ENCODE peak calls at places on chromosomes 12 and 14, in ten cellular contexts. One of them, this sample, is unnamed. For H3K36me3 and H3K4me1, the result is how much of the 10 kb centered on the place peaks cover.

GRCh38 chr12:89883630-89884364 is 175.2 kb upstream of the ATP2B1 start:
- DNase-seq in sigmoid colon: no peak
- DNase-seq in Peyer's patch: no peak
- DNase-seq in Panc1: no peak
- DNase-seq in GM23338: peak
- DNase-seq in adipocyte: no peak
- DNase-seq in lower lobe of right lung: no peak
- DNase-seq in cardiac muscle cell: no peak
- DNase-seq in effector memory CD4-positive, alpha-beta T cell: no peak
- DNase-seq in CD4-positive, CD25-positive, alpha-beta regulatory T cell: no peak
- DNase-seq in this sample: no peak

GRCh38 chr14:100384277-100384676 is 61.1 kb downstream of the SLC25A47 start:
- DNase-seq in lower lobe of right lung: no peak
- DNase-seq in Peyer's patch: no peak
- DNase-seq in cardiac muscle cell: no peak
- DNase-seq in sigmoid colon: no peak
- DNase-seq in Panc1: no peak
- DNase-seq in effector memory CD4-positive, alpha-beta T cell: no peak
- DNase-seq in adipocyte: no peak
- DNase-seq in GM23338: no peak
- DNase-seq in CD4-positive, CD25-positive, alpha-beta regulatory T cell: no peak
- DNase-seq in this sample: no peak

GRCh38 chr12:56836800-56837663 is 73.9 kb downstream of the HSD17B6 start:
- DNase-seq in sigmoid colon: no peak
- DNase-seq in lower lobe of right lung: no peak
- DNase-seq in CD4-positive, CD25-positive, alpha-beta regulatory T cell: no peak
- DNase-seq in Panc1: no peak
- DNase-seq in GM23338: no peak
- DNase-seq in Peyer's patch: no peak
- DNase-seq in adipocyte: peak
- DNase-seq in effector memory CD4-positive, alpha-beta T cell: no peak
- DNase-seq in cardiac muscle cell: no peak
- DNase-seq in this sample: no peak

GRCh38 chr12:94649349-94650142 is 811 bp downstream of the TMCC3 start:
- DNase-seq in sigmoid colon: peak
- DNase-seq in cardiac muscle cell: peak
- DNase-seq in effector memory CD4-positive, alpha-beta T cell: no peak
- DNase-seq in lower lobe of right lung: peak
- DNase-seq in Peyer's patch: peak
- DNase-seq in Panc1: no peak
- DNase-seq in GM23338: peak
- DNase-seq in CD4-positive, CD25-positive, alpha-beta regulatory T cell: no peak
- DNase-seq in adipocyte: peak
- DNase-seq in this sample: peak

GRCh38 chr14:39731912-39732311 is 299.7 kb upstream of the FBXO33 start:
- DNase-seq in GM23338: peak
- DNase-seq in cardiac muscle cell: no peak
- DNase-seq in effector memory CD4-positive, alpha-beta T cell: no peak
- DNase-seq in sigmoid colon: no peak
- DNase-seq in Peyer's patch: no peak
- DNase-seq in adipocyte: no peak
- DNase-seq in lower lobe of right lung: no peak
- DNase-seq in Panc1: no peak
- DNase-seq in CD4-positive, CD25-positive, alpha-beta regulatory T cell: no peak
- DNase-seq in this sample: no peak

GRCh38 chr12:116053479-116054195 is 223.9 kb downstream of the MED13L start:
- DNase-seq in cardiac muscle cell: no peak
- DNase-seq in sigmoid colon: peak
- DNase-seq in CD4-positive, CD25-positive, alpha-beta regulatory T cell: no peak
- DNase-seq in Panc1: no peak
- DNase-seq in lower lobe of right lung: no peak
- DNase-seq in Peyer's patch: peak
- DNase-seq in adipocyte: peak
- DNase-seq in GM23338: no peak
- DNase-seq in effector memory CD4-positive, alpha-beta T cell: no peak
- DNase-seq in this sample: peak

GRCh38 chr14:104436047-104436531 is 143.5 kb upstream of the C14orf180 start:
- DNase-seq in CD4-positive, CD25-positive, alpha-beta regulatory T cell: no peak
- DNase-seq in effector memory CD4-positive, alpha-beta T cell: no peak
- DNase-seq in cardiac muscle cell: peak
- DNase-seq in Peyer's patch: peak
- DNase-seq in lower lobe of right lung: peak
- DNase-seq in Panc1: no peak
- DNase-seq in sigmoid colon: peak
- DNase-seq in adipocyte: peak
- DNase-seq in GM23338: peak
- DNase-seq in this sample: peak

GRCh38 chr14:101478096-101478495 is 83.2 kb upstream of the DIO3 start:
- DNase-seq in lower lobe of right lung: no peak
- DNase-seq in effector memory CD4-positive, alpha-beta T cell: no peak
- DNase-seq in Peyer's patch: peak
- DNase-seq in sigmoid colon: peak
- DNase-seq in CD4-positive, CD25-positive, alpha-beta regulatory T cell: no peak
- DNase-seq in cardiac muscle cell: no peak
- DNase-seq in GM23338: no peak
- DNase-seq in adipocyte: no peak
- DNase-seq in Panc1: no peak
- DNase-seq in this sample: peak

GRCh38 chr12:87827638-87828264 is 201.4 kb downstream of the C12orf50 start:
- DNase-seq in GM23338: no peak
- DNase-seq in sigmoid colon: no peak
- DNase-seq in Panc1: no peak
- DNase-seq in cardiac muscle cell: no peak
- DNase-seq in Peyer's patch: no peak
- DNase-seq in adipocyte: peak
- DNase-seq in CD4-positive, CD25-positive, alpha-beta regulatory T cell: no peak
- DNase-seq in lower lobe of right lung: no peak
- DNase-seq in effector memory CD4-positive, alpha-beta T cell: no peak
- DNase-seq in this sample: no peak

GRCh38 chr14:89270439-89271227 is 146.4 kb downstream of the FOXN3 start:
- DNase-seq in cardiac muscle cell: no peak
- DNase-seq in Panc1: no peak
- DNase-seq in Peyer's patch: peak
- DNase-seq in CD4-positive, CD25-positive, alpha-beta regulatory T cell: no peak
- DNase-seq in adipocyte: no peak
- DNase-seq in lower lobe of right lung: peak
- DNase-seq in effector memory CD4-positive, alpha-beta T cell: no peak
- DNase-seq in sigmoid colon: no peak
- DNase-seq in GM23338: no peak
- DNase-seq in this sample: no peak

GRCh38 chr12:103833095-103833777 is 7.8 kb downstream of the NT5DC3 start:
- DNase-seq in effector memory CD4-positive, alpha-beta T cell: no peak
- DNase-seq in adipocyte: peak
- DNase-seq in Peyer's patch: no peak
- DNase-seq in lower lobe of right lung: no peak
- DNase-seq in Panc1: no peak
- DNase-seq in CD4-positive, CD25-positive, alpha-beta regulatory T cell: no peak
- DNase-seq in sigmoid colon: no peak
- DNase-seq in GM23338: no peak
- DNase-seq in cardiac muscle cell: no peak
- DNase-seq in this sample: no peak

GRCh38 chr12:442235-442884 is 17.4 kb upstream of the B4GALNT3 start:
- DNase-seq in Peyer's patch: peak
- DNase-seq in CD4-positive, CD25-positive, alpha-beta regulatory T cell: peak
- DNase-seq in GM23338: peak
- DNase-seq in Panc1: no peak
- DNase-seq in lower lobe of right lung: no peak
- DNase-seq in sigmoid colon: peak
- DNase-seq in cardiac muscle cell: peak
- DNase-seq in effector memory CD4-positive, alpha-beta T cell: no peak
- DNase-seq in adipocyte: peak
- DNase-seq in this sample: no peak

GRCh38 chr12:126772171-126772864 is 1494.7 kb upstream of the TMEM132C start:
- DNase-seq in Panc1: no peak
- DNase-seq in cardiac muscle cell: no peak
- DNase-seq in lower lobe of right lung: no peak
- DNase-seq in sigmoid colon: no peak
- DNase-seq in effector memory CD4-positive, alpha-beta T cell: peak
- DNase-seq in Peyer's patch: peak
- DNase-seq in CD4-positive, CD25-positive, alpha-beta regulatory T cell: peak
- DNase-seq in adipocyte: no peak
- DNase-seq in GM23338: no peak
- DNase-seq in this sample: no peak

GRCh38 chr12:82760423-82760822 is 73.7 kb downstream of the TMTC2 start:
- DNase-seq in lower lobe of right lung: no peak
- DNase-seq in CD4-positive, CD25-positive, alpha-beta regulatory T cell: no peak
- DNase-seq in GM23338: peak
- DNase-seq in cardiac muscle cell: no peak
- DNase-seq in Peyer's patch: no peak
- DNase-seq in adipocyte: no peak
- DNase-seq in sigmoid colon: no peak
- DNase-seq in effector memory CD4-positive, alpha-beta T cell: no peak
- DNase-seq in Panc1: no peak
- DNase-seq in this sample: no peak

GRCh38 chr14:100791995-100792394 is 33.9 kb upstream of the MEG3 start:
- DNase-seq in sigmoid colon: no peak
- DNase-seq in effector memory CD4-positive, alpha-beta T cell: no peak
- DNase-seq in Panc1: no peak
- DNase-seq in GM23338: no peak
- DNase-seq in adipocyte: no peak
- DNase-seq in cardiac muscle cell: no peak
- DNase-seq in Peyer's patch: no peak
- DNase-seq in CD4-positive, CD25-positive, alpha-beta regulatory T cell: no peak
- DNase-seq in lower lobe of right lung: no peak
- DNase-seq in this sample: no peak

GRCh38 chr14:61623927-61624326 is 71.4 kb upstream of the HIF1A start:
- DNase-seq in CD4-positive, CD25-positive, alpha-beta regulatory T cell: no peak
- DNase-seq in adipocyte: no peak
- DNase-seq in Peyer's patch: no peak
- DNase-seq in Panc1: no peak
- DNase-seq in sigmoid colon: no peak
- DNase-seq in effector memory CD4-positive, alpha-beta T cell: no peak
- DNase-seq in lower lobe of right lung: no peak
- DNase-seq in cardiac muscle cell: no peak
- DNase-seq in GM23338: no peak
- DNase-seq in this sample: no peak

GRCh38 chr14:21263284-21264024 is 5.8 kb downstream of the HNRNPC start:
- DNase-seq in effector memory CD4-positive, alpha-beta T cell: no peak
- DNase-seq in Peyer's patch: no peak
- DNase-seq in lower lobe of right lung: no peak
- DNase-seq in CD4-positive, CD25-positive, alpha-beta regulatory T cell: no peak
- DNase-seq in GM23338: no peak
- DNase-seq in sigmoid colon: no peak
- DNase-seq in adipocyte: peak
- DNase-seq in Panc1: no peak
- DNase-seq in cardiac muscle cell: no peak
- DNase-seq in this sample: no peak

GRCh38 chr14:52068741-52069616 is at the start of gene NID2:
- DNase-seq in adipocyte: peak
- DNase-seq in cardiac muscle cell: peak
- DNase-seq in CD4-positive, CD25-positive, alpha-beta regulatory T cell: no peak
- DNase-seq in effector memory CD4-positive, alpha-beta T cell: no peak
- DNase-seq in Peyer's patch: peak
- DNase-seq in lower lobe of right lung: peak
- DNase-seq in Panc1: no peak
- DNase-seq in sigmoid colon: peak
- DNase-seq in GM23338: peak
- DNase-seq in this sample: peak

DNA sequence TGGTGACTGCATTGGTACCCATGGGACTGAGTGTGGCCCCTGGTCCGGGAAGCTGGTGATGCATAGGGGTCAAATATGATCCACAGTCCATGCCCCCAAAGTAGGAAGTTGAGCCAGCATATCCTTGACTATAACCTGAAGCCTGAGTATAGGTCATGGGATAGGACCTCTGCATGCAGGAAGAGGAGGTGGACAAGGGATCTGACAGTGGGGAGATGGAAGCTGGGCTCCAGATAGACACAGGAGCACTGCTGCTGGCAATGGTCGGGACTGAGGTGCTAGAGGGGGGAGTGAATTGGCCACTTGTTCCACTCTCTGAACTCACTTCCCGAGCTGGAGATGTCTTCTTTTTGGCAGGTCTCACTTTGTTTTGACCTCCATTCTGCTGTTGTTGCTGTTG is 8.4 kb downstream of the OTX2 start:
- DNase-seq in lower lobe of right lung: no peak
- DNase-seq in Peyer's patch: no peak
- DNase-seq in cardiac muscle cell: no peak
- DNase-seq in sigmoid colon: no peak
- DNase-seq in adipocyte: no peak
- DNase-seq in CD4-positive, CD25-positive, alpha-beta regulatory T cell: no peak
- DNase-seq in effector memory CD4-positive, alpha-beta T cell: no peak
- DNase-seq in Panc1: no peak
- DNase-seq in GM23338: no peak
- DNase-seq in this sample: no peak
- H3K36me3 ChIP-seq in lower lobe of right lung: under half
- H3K36me3 ChIP-seq in Peyer's patch: under half
- H3K36me3 ChIP-seq in cardiac muscle cell: under half
- H3K36me3 ChIP-seq in sigmoid colon: under half
- H3K36me3 ChIP-seq in adipocyte: under half
- H3K36me3 ChIP-seq in CD4-positive, CD25-positive, alpha-beta regulatory T cell: under half
- H3K36me3 ChIP-seq in effector memory CD4-positive, alpha-beta T cell: under half
- H3K36me3 ChIP-seq in Panc1: under half
- H3K36me3 ChIP-seq in GM23338: under half
- H3K36me3 ChIP-seq in this sample: under half

GRCh38 chr14:96602186-96602585 is 100.0 kb downstream of the PAPOLA start:
- DNase-seq in Panc1: no peak
- DNase-seq in adipocyte: no peak
- DNase-seq in GM23338: no peak
- DNase-seq in sigmoid colon: no peak
- DNase-seq in cardiac muscle cell: no peak
- DNase-seq in effector memory CD4-positive, alpha-beta T cell: no peak
- DNase-seq in CD4-positive, CD25-positive, alpha-beta regulatory T cell: no peak
- DNase-seq in Peyer's patch: no peak
- DNase-seq in lower lobe of right lung: no peak
- DNase-seq in this sample: no peak
- H3K4me1 ChIP-seq in Panc1: under half
- H3K4me1 ChIP-seq in adipocyte: under half
- H3K4me1 ChIP-seq in GM23338: under half
- H3K4me1 ChIP-seq in sigmoid colon: under half
- H3K4me1 ChIP-seq in cardiac muscle cell: under half
- H3K4me1 ChIP-seq in effector memory CD4-positive, alpha-beta T cell: under half
- H3K4me1 ChIP-seq in CD4-positive, CD25-positive, alpha-beta regulatory T cell: under half
- H3K4me1 ChIP-seq in Peyer's patch: under half
- H3K4me1 ChIP-seq in lower lobe of right lung: under half
- H3K4me1 ChIP-seq in this sample: under half

GRCh38 chr12:108803428-108804105 is 53.8 kb downstream of the SSH1 start:
- DNase-seq in sigmoid colon: peak
- DNase-seq in Panc1: peak
- DNase-seq in Peyer's patch: peak
- DNase-seq in lower lobe of right lung: peak
- DNase-seq in CD4-positive, CD25-positive, alpha-beta regulatory T cell: peak
- DNase-seq in GM23338: peak
- DNase-seq in effector memory CD4-positive, alpha-beta T cell: peak
- DNase-seq in adipocyte: peak
- DNase-seq in cardiac muscle cell: peak
- DNase-seq in this sample: peak
- H3K36me3 ChIP-seq in sigmoid colon: under half
- H3K36me3 ChIP-seq in Panc1: under half
- H3K36me3 ChIP-seq in Peyer's patch: half or more
- H3K36me3 ChIP-seq in lower lobe of right lung: half or more
- H3K36me3 ChIP-seq in CD4-positive, CD25-positive, alpha-beta regulatory T cell: half or more
- H3K36me3 ChIP-seq in GM23338: under half
- H3K36me3 ChIP-seq in effector memory CD4-positive, alpha-beta T cell: half or more
- H3K36me3 ChIP-seq in adipocyte: half or more
- H3K36me3 ChIP-seq in cardiac muscle cell: under half
- H3K36me3 ChIP-seq in this sample: under half

DNA sequence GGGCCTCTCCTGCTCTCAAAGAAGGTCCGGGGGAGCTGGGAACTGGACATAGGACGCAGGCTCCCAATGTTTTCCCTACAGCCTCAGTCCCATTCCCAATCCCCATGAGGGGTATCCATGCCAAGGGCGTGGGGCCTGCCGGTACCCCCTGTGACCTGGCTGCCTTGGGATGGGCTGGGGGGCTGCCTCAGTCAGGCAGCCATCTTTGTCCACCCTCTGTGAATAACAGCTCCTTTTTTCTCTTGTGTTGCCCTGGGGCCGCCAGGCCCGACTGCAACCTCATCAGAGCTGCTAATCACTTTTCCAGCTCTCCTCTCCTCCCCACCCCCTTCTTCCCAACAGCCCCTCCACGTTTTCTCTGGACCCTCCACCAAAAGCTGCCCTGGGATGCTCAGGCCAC is 11.2 kb downstream of the FIGNL2 start:
- DNase-seq in Peyer's patch: no peak
- DNase-seq in sigmoid colon: no peak
- DNase-seq in CD4-positive, CD25-positive, alpha-beta regulatory T cell: no peak
- DNase-seq in GM23338: no peak
- DNase-seq in adipocyte: no peak
- DNase-seq in lower lobe of right lung: no peak
- DNase-seq in effector memory CD4-positive, alpha-beta T cell: no peak
- DNase-seq in cardiac muscle cell: no peak
- DNase-seq in Panc1: no peak
- DNase-seq in this sample: no peak
- H3K4me1 ChIP-seq in Peyer's patch: under half
- H3K4me1 ChIP-seq in sigmoid colon: under half
- H3K4me1 ChIP-seq in CD4-positive, CD25-positive, alpha-beta regulatory T cell: under half
- H3K4me1 ChIP-seq in GM23338: under half
- H3K4me1 ChIP-seq in adipocyte: under half
- H3K4me1 ChIP-seq in lower lobe of right lung: under half
- H3K4me1 ChIP-seq in effector memory CD4-positive, alpha-beta T cell: under half
- H3K4me1 ChIP-seq in cardiac muscle cell: under half
- H3K4me1 ChIP-seq in Panc1: under half
- H3K4me1 ChIP-seq in this sample: under half